ENCODE peak calls at places on chromosomes 1 and 21, in four cellular contexts. Z is SW 1271, S is DMS 273 treated with DMSO at 0.1 percent for 48 hours, I is NCI-H2081. T is an unnamed sample.

GRCh38 chr1:29121951-29122661 is 1.6 kb downstream of the TMEM200B start:
- DNase-seq in Z (no peak), S (no peak), I (no peak), T (no peak)

GRCh38 chr1:6005276-6005917 is 13.2 kb upstream of the NPHP4 start:
- DNase-seq in Z (no peak), S (no peak), I (no peak), T (no peak)

GRCh38 chr1:82923957-82924356 is 1075.0 kb downstream of the TTLL7 start:
- DNase-seq in Z (no peak), S (no peak), I (no peak), T (no peak)

GRCh38 chr1:205519541-205520131 is 15.2 kb downstream of the CDK18 start:
- DNase-seq in Z (no peak), S (no peak), I (no peak), T (no peak)

GRCh38 chr1:57307382-57307781 is 116.5 kb downstream of the DAB1 start:
- DNase-seq in Z (no peak), S (peak), I (no peak), T (peak)

GRCh38 chr1:93680121-93681094 is 1.2 kb downstream of the BCAR3 start:
- DNase-seq in Z (peak), S (peak), I (no peak), T (peak)

GRCh38 chr1:158941317-158941716 is 10.0 kb downstream of the PYHIN1 start:
- DNase-seq in Z (no peak), S (no peak), I (no peak), T (no peak)

GRCh38 chr1:101260531-101260930 is 23.7 kb downstream of the S1PR1 start:
- DNase-seq in Z (no peak), S (no peak), I (no peak), T (no peak)

GRCh38 chr21:46319192-46319591 is 4.5 kb downstream of the C21orf58 start:
- DNase-seq in Z (no peak), S (no peak), I (no peak), T (no peak)

GRCh38 chr1:151210830-151211229 is 12.5 kb downstream of the PIP5K1A start:
- DNase-seq in Z (no peak), S (no peak), I (no peak), T (no peak)

GRCh38 chr1:14733053-14733778 is 134.7 kb downstream of the KAZN start:
- DNase-seq in Z (no peak), S (no peak), I (no peak), T (no peak)

GRCh38 chr1:198623920-198624647 is 14.8 kb upstream of the PTPRC start:
- DNase-seq in Z (no peak), S (no peak), I (no peak), T (no peak)

GRCh38 chr1:153025797-153026196 is 5.2 kb upstream of the SPRR1B start:
- DNase-seq in Z (no peak), S (no peak), I (no peak), T (no peak)

GRCh38 chr1:43935711-43936427 is 2.3 kb downstream of the ARTN start:
- DNase-seq in Z (no peak), S (no peak), I (peak), T (peak)

GRCh38 chr1:97006044-97006676 is 284.6 kb downstream of the PTBP2 start:
- DNase-seq in Z (no peak), S (no peak), I (no peak), T (no peak)

GRCh38 chr1:96473791-96474452 is 247.7 kb upstream of the PTBP2 start:
- DNase-seq in Z (no peak), S (no peak), I (no peak), T (no peak)

GRCh38 chr1:150906813-150907212 is 19.4 kb upstream of the SETDB1 start:
- DNase-seq in Z (no peak), S (no peak), I (no peak), T (no peak)

GRCh38 chr1:22247527-22248218 is 104.8 kb upstream of the WNT4 start:
- DNase-seq in Z (no peak), S (peak), I (no peak), T (no peak)

GRCh38 chr1:36561365-36561731 is 78.6 kb upstream of the CSF3R start:
- DNase-seq in Z (no peak), S (no peak), I (no peak), T (no peak)

GRCh38 chr1:228544021-228544850 is 57.1 kb downstream of the RNF187 start:
- DNase-seq in Z (no peak), S (no peak), I (no peak), T (no peak)

GRCh38 chr1:220818421-220819173 is 31.9 kb downstream of the MTARC1 start:
- DNase-seq in Z (no peak), S (no peak), I (no peak), T (no peak)

GRCh38 chr1:182617734-182618288 is 13.6 kb upstream of the RGS16 start:
- DNase-seq in Z (no peak), S (peak), I (no peak), T (peak)

T was measured in NCI-H748 treated with DMSO at 0.1 percent for 48 hours.